ENCODE peak calls at places on chromosomes 3 and 15, in four cellular contexts. P is breast epithelium, U is spleen, K is HepG2. R is an unnamed sample.

GRCh38 chr3:169746924-169747323 is 17.9 kb downstream of the TERC start:
- DNase-seq in P (no peak), U (no peak), K (no peak), R (no peak)

GRCh38 chr3:52873433-52874159 is 23.8 kb downstream of the STIMATE start:
- DNase-seq in P (no peak), U (no peak), K (no peak), R (no peak)

GRCh38 chr3:170636609-170637008 is 50.7 kb upstream of the SLC7A14 start:
- DNase-seq in P (no peak), U (no peak), K (no peak), R (no peak)

GRCh38 chr3:112097378-112097777 is 11.2 kb downstream of the C3orf52 start:
- DNase-seq in P (no peak), U (no peak), K (peak; percentile 48), R (peak; percentile 71)

GRCh38 chr3:134644731-134645514 is 5.9 kb downstream of the KY start:
- DNase-seq in P (no peak), U (no peak), K (no peak), R (peak; percentile 3)

GRCh38 chr15:64536244-64536836 is 76.0 kb downstream of the ZNF609 start:
- DNase-seq in P (no peak), U (no peak), K (peak; percentile 85), R (no peak)

GRCh38 chr15:72599855-72600464 is 54.5 kb upstream of the GOLGA6B start:
- DNase-seq in P (no peak), U (no peak), K (peak; percentile 37), R (no peak)

GRCh38 chr15:65032823-65033537 is 3.5 kb upstream of the MTFMT start:
- DNase-seq in P (no peak), U (peak; percentile 81), K (peak; percentile 95), R (peak; percentile 85)

GRCh38 chr3:152443212-152444023 is 174.7 kb downstream of the MBNL1 start:
- DNase-seq in P (no peak), U (no peak), K (no peak), R (no peak)

GRCh38 chr3:49276475-49277356 is at the start of gene C3orf62:
- DNase-seq in P (peak; percentile 94), U (peak; percentile 96), K (no peak), R (peak; percentile 92)

GRCh38 chr3:141426404-141427034 is 58.2 kb downstream of the ZBTB38 start:
- DNase-seq in P (peak; percentile 88), U (no peak), K (no peak), R (peak; percentile 85)

GRCh38 chr3:97495896-97496295 is 268.7 kb upstream of the ARL6 start:
- DNase-seq in P (no peak), U (no peak), K (no peak), R (no peak)

GRCh38 chr15:35481064-35481463 is 64.9 kb downstream of the DPH6 start:
- DNase-seq in P (no peak), U (no peak), K (no peak), R (no peak)

GRCh38 chr15:20357139-20358065 is 184.2 kb downstream of the GOLGA6L6 start:
- DNase-seq in P (peak; percentile 48), U (peak; percentile 85), K (no peak), R (no peak)
- H3K9me3 ChIP-seq in P (no peaks in the 10 kb centered on the region), U (no peaks in the 10 kb centered on the region), K (no peaks in the 10 kb centered on the region), R (no peaks in the 10 kb centered on the region)

GRCh38 chr3:623914-624545 is 427.5 kb downstream of the CHL1 start:
- DNase-seq in P (no peak), U (no peak), K (no peak), R (no peak)
- TF ChIP-seq POLR2A in P (no peak), U (no peak), K (no peak), R (no peak)

GRCh38 chr15:92914103-92914499 is 14.0 kb downstream of the CHD2 start:
- DNase-seq in P (no peak), U (no peak), K (no peak), R (no peak)
- TF ChIP-seq POLR2AphosphoS5 in P (no peak), U (no peak), K (no peak), R (no peak)

GRCh38 chr15:99283739-99284138 is 32.5 kb downstream of the LRRC28 start:
- DNase-seq in P (no peak), U (no peak), K (no peak), R (no peak)
- H3K9me3 ChIP-seq in P (no peaks in the 10 kb centered on the region), U (no peaks in the 10 kb centered on the region), K (no peaks in the 10 kb centered on the region), R (no peaks in the 10 kb centered on the region)

DNA sequence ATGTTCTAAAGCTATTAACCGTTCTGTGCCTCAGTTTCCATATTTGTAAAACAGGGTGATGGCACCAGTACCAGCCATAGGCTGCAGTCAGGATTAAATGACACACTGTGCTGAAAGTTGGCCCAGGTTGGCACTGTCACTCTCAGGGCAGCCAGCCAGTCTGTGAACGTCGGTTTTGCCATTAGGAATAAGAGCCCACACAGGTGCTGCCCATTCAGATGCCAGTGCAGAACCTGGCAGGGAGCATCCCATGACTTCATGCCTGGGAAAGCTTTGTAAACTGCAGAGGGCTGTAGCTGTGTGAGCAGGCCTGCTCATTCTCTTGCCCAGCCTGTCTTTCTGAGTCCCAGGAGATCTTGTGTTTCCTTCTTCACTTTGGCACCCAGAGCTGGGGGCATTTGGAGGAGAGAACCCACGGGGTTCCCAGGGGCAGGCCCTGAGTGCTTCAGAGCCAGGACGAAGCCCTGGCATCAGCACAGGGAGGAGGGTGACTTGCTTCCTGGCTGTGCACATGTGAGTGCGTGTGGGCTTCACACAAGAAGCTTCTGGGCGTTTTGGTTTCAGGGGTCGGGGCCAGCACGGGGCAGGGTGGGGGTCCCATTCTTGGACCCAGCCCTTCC is 46.9 kb downstream of the ZNF710 start:
- DNase-seq in P (no peak), U (no peak), K (no peak), R (no peak)
- TF ChIP-seq POLR2A in P (no peak), U (no peak), K (no peak), R (no peak)

DNA sequence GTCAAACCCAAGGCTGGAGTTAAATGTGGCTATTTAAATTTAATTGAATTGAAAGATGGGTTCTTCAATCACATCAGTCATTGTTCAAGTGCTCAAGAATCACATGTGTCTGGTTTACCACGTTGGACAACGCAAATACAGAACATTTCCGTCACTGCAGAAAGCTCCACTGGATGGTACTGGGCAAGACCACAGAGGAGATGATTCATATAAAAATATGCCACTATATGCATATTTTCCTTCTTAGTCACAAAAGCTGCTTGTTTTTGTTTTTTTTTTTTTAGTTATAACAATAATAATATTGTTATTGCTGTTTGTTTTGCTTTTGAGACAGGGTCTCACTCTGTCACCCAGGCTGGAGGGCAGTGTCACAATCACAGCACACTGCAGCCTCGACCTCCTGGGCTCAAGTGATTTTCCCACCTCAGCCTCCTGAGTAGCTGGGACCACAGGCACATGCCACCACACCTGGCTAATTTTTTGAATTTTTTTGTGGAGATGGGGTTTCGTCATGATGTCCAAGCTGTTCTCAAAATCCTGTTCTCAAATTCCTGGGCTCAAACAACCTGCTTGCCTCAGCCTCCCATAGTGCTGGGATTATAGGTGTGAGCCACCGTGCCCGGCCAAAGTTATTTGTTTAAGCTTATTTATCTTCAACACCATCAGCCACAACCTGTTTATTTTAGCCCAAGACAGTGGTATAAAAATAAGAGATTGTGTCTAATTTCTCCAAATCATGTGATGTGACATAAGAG is 19.4 kb downstream of the RTP3 start:
- DNase-seq in P (no peak), U (no peak), K (no peak), R (no peak)
- TF ChIP-seq POLR2AphosphoS5 in P (no peak), U (no peak), K (no peak), R (no peak)

GRCh38 chr3:157188391-157188790 is 28.4 kb upstream of the CCNL1 start:
- DNase-seq in P (no peak), U (no peak), K (no peak), R (no peak)
- H3K9me3 ChIP-seq in P (peaks cover 46% of the 10 kb centered on the region), U (peaks cover 89% of the 10 kb centered on the region), K (peaks cover 28% of the 10 kb centered on the region), R (peaks cover 26% of the 10 kb centered on the region)

R was measured in transverse colon.